ENCODE peak calls at places on chromosomes 5 and 9, in eight cellular contexts. One of them, this sample, is unnamed.
A peak's percentile ranks its signal among the peaks of the same experiment; 100 is the strongest.

GRCh38 chr5:120314201-120314600 is 149.9 kb upstream of the PRR16 start:
- DNase-seq in gastrocnemius medialis: no peak
- DNase-seq in vagina: no peak
- DNase-seq in MM.1S: no peak
- DNase-seq in CD8-positive, alpha-beta T cell: no peak
- DNase-seq in thoracic aorta: no peak
- DNase-seq in upper lobe of right lung: no peak
- DNase-seq in prostate gland: no peak
- DNase-seq in this sample: no peak

GRCh38 chr5:147949711-147950573 is 43.6 kb upstream of the C5orf46 start:
- DNase-seq in gastrocnemius medialis: no peak
- DNase-seq in vagina: no peak
- DNase-seq in MM.1S: peak; percentile 64
- DNase-seq in CD8-positive, alpha-beta T cell: no peak
- DNase-seq in thoracic aorta: no peak
- DNase-seq in upper lobe of right lung: no peak
- DNase-seq in prostate gland: no peak
- DNase-seq in this sample: no peak

GRCh38 chr9:124809211-124809610 is 32.3 kb downstream of the OLFML2A start:
- DNase-seq in gastrocnemius medialis: no peak
- DNase-seq in vagina: no peak
- DNase-seq in MM.1S: no peak
- DNase-seq in CD8-positive, alpha-beta T cell: no peak
- DNase-seq in thoracic aorta: no peak
- DNase-seq in upper lobe of right lung: no peak
- DNase-seq in prostate gland: no peak
- DNase-seq in this sample: no peak

GRCh38 chr5:1509346-1510085 is 14.2 kb downstream of the LPCAT1 start:
- DNase-seq in gastrocnemius medialis: no peak
- DNase-seq in vagina: peak; percentile 37
- DNase-seq in MM.1S: no peak
- DNase-seq in CD8-positive, alpha-beta T cell: no peak
- DNase-seq in thoracic aorta: no peak
- DNase-seq in upper lobe of right lung: peak; percentile 56
- DNase-seq in prostate gland: no peak
- DNase-seq in this sample: no peak

GRCh38 chr5:142360051-142360498 is 35.3 kb upstream of the SPRY4 start:
- DNase-seq in gastrocnemius medialis: no peak
- DNase-seq in vagina: no peak
- DNase-seq in MM.1S: no peak
- DNase-seq in CD8-positive, alpha-beta T cell: no peak
- DNase-seq in thoracic aorta: no peak
- DNase-seq in upper lobe of right lung: no peak
- DNase-seq in prostate gland: no peak
- DNase-seq in this sample: no peak

GRCh38 chr5:164540174-164540573 is 1034.8 kb downstream of the MAT2B start:
- DNase-seq in gastrocnemius medialis: no peak
- DNase-seq in vagina: no peak
- DNase-seq in MM.1S: no peak
- DNase-seq in CD8-positive, alpha-beta T cell: no peak
- DNase-seq in thoracic aorta: no peak
- DNase-seq in upper lobe of right lung: no peak
- DNase-seq in prostate gland: no peak
- DNase-seq in this sample: no peak

GRCh38 chr9:16869961-16870605 is 387 bp downstream of the BNC2 start:
- DNase-seq in gastrocnemius medialis: no peak
- DNase-seq in vagina: no peak
- DNase-seq in MM.1S: no peak
- DNase-seq in CD8-positive, alpha-beta T cell: no peak
- DNase-seq in thoracic aorta: no peak
- DNase-seq in upper lobe of right lung: peak; percentile 51
- DNase-seq in prostate gland: no peak
- DNase-seq in this sample: peak; percentile 17

GRCh38 chr5:154194348-154195329 is 4.1 kb downstream of the GALNT10 start:
- DNase-seq in gastrocnemius medialis: no peak
- DNase-seq in vagina: no peak
- DNase-seq in MM.1S: no peak
- DNase-seq in CD8-positive, alpha-beta T cell: no peak
- DNase-seq in thoracic aorta: no peak
- DNase-seq in upper lobe of right lung: no peak
- DNase-seq in prostate gland: peak; percentile 61
- DNase-seq in this sample: no peak

GRCh38 chr9:581673-582497 is 259.6 kb upstream of the DMRT1 start:
- DNase-seq in gastrocnemius medialis: no peak
- DNase-seq in vagina: no peak
- DNase-seq in MM.1S: no peak
- DNase-seq in CD8-positive, alpha-beta T cell: no peak
- DNase-seq in thoracic aorta: no peak
- DNase-seq in upper lobe of right lung: no peak
- DNase-seq in prostate gland: no peak
- DNase-seq in this sample: no peak

GRCh38 chr9:131892162-131892707 is 152.4 kb upstream of the RAPGEF1 start:
- DNase-seq in gastrocnemius medialis: no peak
- DNase-seq in vagina: no peak
- DNase-seq in MM.1S: no peak
- DNase-seq in CD8-positive, alpha-beta T cell: no peak
- DNase-seq in thoracic aorta: no peak
- DNase-seq in upper lobe of right lung: no peak
- DNase-seq in prostate gland: no peak
- DNase-seq in this sample: no peak

GRCh38 chr5:151454166-151454565 is 6.8 kb downstream of the SLC36A1 start:
- DNase-seq in gastrocnemius medialis: peak; percentile 77
- DNase-seq in vagina: no peak
- DNase-seq in MM.1S: no peak
- DNase-seq in CD8-positive, alpha-beta T cell: no peak
- DNase-seq in thoracic aorta: no peak
- DNase-seq in upper lobe of right lung: no peak
- DNase-seq in prostate gland: peak; percentile 68
- DNase-seq in this sample: peak; percentile 21

GRCh38 chr5:1555011-1555807 is 31.4 kb upstream of the LPCAT1 start:
- DNase-seq in gastrocnemius medialis: no peak
- DNase-seq in vagina: peak; percentile 67
- DNase-seq in MM.1S: no peak
- DNase-seq in CD8-positive, alpha-beta T cell: no peak
- DNase-seq in thoracic aorta: no peak
- DNase-seq in upper lobe of right lung: peak; percentile 92
- DNase-seq in prostate gland: no peak
- DNase-seq in this sample: no peak

GRCh38 chr5:56059854-56060253 is 65.1 kb upstream of the IL6ST start:
- DNase-seq in gastrocnemius medialis: no peak
- DNase-seq in vagina: no peak
- DNase-seq in MM.1S: no peak
- DNase-seq in CD8-positive, alpha-beta T cell: no peak
- DNase-seq in thoracic aorta: no peak
- DNase-seq in upper lobe of right lung: peak; percentile 17
- DNase-seq in prostate gland: no peak
- DNase-seq in this sample: no peak

GRCh38 chr5:113606298-113607134 is 93.0 kb downstream of the YTHDC2 start:
- DNase-seq in gastrocnemius medialis: peak; percentile 6
- DNase-seq in vagina: no peak
- DNase-seq in MM.1S: peak; percentile 63
- DNase-seq in CD8-positive, alpha-beta T cell: peak; percentile 26
- DNase-seq in thoracic aorta: no peak
- DNase-seq in upper lobe of right lung: no peak
- DNase-seq in prostate gland: peak; percentile 33
- DNase-seq in this sample: no peak

DNA sequence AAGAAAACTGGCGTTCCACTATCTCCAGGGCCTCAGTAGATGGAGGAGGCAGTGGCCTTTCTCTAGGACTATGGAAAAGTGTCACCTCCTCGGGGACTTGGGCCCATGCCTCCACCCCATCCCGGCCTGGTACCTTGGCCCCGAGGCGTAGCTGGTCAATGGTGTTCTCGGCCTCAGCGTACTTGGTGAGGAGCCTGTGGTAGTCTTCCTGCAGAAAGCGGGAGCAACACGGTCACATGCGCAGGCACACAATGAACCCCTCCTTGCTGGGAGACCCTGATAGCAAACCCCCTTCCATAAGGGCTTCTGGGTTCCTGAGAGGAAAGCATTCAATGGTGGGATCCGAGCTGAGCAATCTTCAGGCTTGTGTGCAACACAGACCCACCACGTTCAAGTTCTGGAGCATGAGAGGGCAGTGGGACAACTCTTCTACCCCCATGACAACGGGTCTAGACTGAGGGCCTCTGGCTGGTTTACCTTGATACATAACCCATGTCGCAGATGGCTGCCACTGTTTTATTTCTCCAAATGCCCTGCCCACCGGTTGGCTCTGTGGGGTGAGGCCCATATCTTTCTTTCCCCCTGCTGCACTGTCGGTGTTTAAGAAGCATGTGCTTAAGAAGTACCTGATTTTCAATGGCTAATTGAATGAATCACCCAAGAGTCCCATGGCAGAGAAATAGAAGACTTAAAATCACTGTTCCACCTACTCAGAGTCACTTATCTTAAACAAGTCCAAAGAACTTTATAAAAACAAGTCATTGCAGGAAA is 13.6 kb downstream of the AKNA start:
- DNase-seq in gastrocnemius medialis: no peak
- DNase-seq in vagina: no peak
- DNase-seq in MM.1S: no peak
- DNase-seq in CD8-positive, alpha-beta T cell: no peak
- DNase-seq in thoracic aorta: no peak
- DNase-seq in upper lobe of right lung: peak; percentile 46
- DNase-seq in prostate gland: no peak
- DNase-seq in this sample: no peak
- H3K4me3 ChIP-seq in gastrocnemius medialis: no peak overlapping the region
- H3K4me3 ChIP-seq in vagina: no peak overlapping the region
- H3K4me3 ChIP-seq in MM.1S: no peak overlapping the region
- H3K4me3 ChIP-seq in CD8-positive, alpha-beta T cell: no peak overlapping the region
- H3K4me3 ChIP-seq in thoracic aorta: no peak overlapping the region
- H3K4me3 ChIP-seq in upper lobe of right lung: no peak overlapping the region
- H3K4me3 ChIP-seq in prostate gland: no peak overlapping the region
- H3K4me3 ChIP-seq in this sample: no peak overlapping the region

GRCh38 chr9:77601476-77602056 is 46.6 kb downstream of the GNA14 start:
- DNase-seq in gastrocnemius medialis: no peak
- DNase-seq in vagina: no peak
- DNase-seq in MM.1S: no peak
- DNase-seq in CD8-positive, alpha-beta T cell: no peak
- DNase-seq in thoracic aorta: no peak
- DNase-seq in upper lobe of right lung: no peak
- DNase-seq in prostate gland: no peak
- DNase-seq in this sample: no peak

GRCh38 chr9:77604316-77604715 is 43.8 kb downstream of the GNA14 start:
- DNase-seq in gastrocnemius medialis: no peak
- DNase-seq in vagina: no peak
- DNase-seq in MM.1S: no peak
- DNase-seq in CD8-positive, alpha-beta T cell: no peak
- DNase-seq in thoracic aorta: no peak
- DNase-seq in upper lobe of right lung: no peak
- DNase-seq in prostate gland: no peak
- DNase-seq in this sample: no peak

GRCh38 chr9:77602852-77603251 is 45.3 kb downstream of the GNA14 start:
- DNase-seq in gastrocnemius medialis: no peak
- DNase-seq in vagina: no peak
- DNase-seq in MM.1S: no peak
- DNase-seq in CD8-positive, alpha-beta T cell: no peak
- DNase-seq in thoracic aorta: no peak
- DNase-seq in upper lobe of right lung: no peak
- DNase-seq in prostate gland: no peak
- DNase-seq in this sample: no peak

GRCh38 chr9:77606526-77606925 is 41.6 kb downstream of the GNA14 start:
- DNase-seq in gastrocnemius medialis: no peak
- DNase-seq in vagina: no peak
- DNase-seq in MM.1S: no peak
- DNase-seq in CD8-positive, alpha-beta T cell: no peak
- DNase-seq in thoracic aorta: no peak
- DNase-seq in upper lobe of right lung: no peak
- DNase-seq in prostate gland: no peak
- DNase-seq in this sample: no peak

GRCh38 chr9:77605449-77606220 is 42.5 kb downstream of the GNA14 start:
- DNase-seq in gastrocnemius medialis: no peak
- DNase-seq in vagina: no peak
- DNase-seq in MM.1S: no peak
- DNase-seq in CD8-positive, alpha-beta T cell: no peak
- DNase-seq in thoracic aorta: no peak
- DNase-seq in upper lobe of right lung: no peak
- DNase-seq in prostate gland: no peak
- DNase-seq in this sample: no peak
- H3K27ac ChIP-seq in gastrocnemius medialis: peak overlapping the region; percentile 37
- H3K27ac ChIP-seq in vagina: peak overlapping the region; percentile 31
- H3K27ac ChIP-seq in MM.1S: no peak overlapping the region
- H3K27ac ChIP-seq in CD8-positive, alpha-beta T cell: no peak overlapping the region
- H3K27ac ChIP-seq in thoracic aorta: no peak overlapping the region
- H3K27ac ChIP-seq in upper lobe of right lung: peak overlapping the region; percentile 51
- H3K27ac ChIP-seq in prostate gland: peak overlapping the region; percentile 21
- H3K27ac ChIP-seq in this sample: peak overlapping the region; percentile 67

GRCh38 chr5:52915176-52915875 is 73.8 kb upstream of the ITGA2 start:
- DNase-seq in gastrocnemius medialis: no peak
- DNase-seq in vagina: no peak
- DNase-seq in MM.1S: peak; percentile 50
- DNase-seq in CD8-positive, alpha-beta T cell: peak; percentile 45
- DNase-seq in thoracic aorta: no peak
- DNase-seq in upper lobe of right lung: no peak
- DNase-seq in prostate gland: peak; percentile 48
- DNase-seq in this sample: peak; percentile 8
- H3K4me3 ChIP-seq in gastrocnemius medialis: peak overlapping the region; percentile 45
- H3K4me3 ChIP-seq in vagina: peak overlapping the region; percentile 17
- H3K4me3 ChIP-seq in MM.1S: peak overlapping the region; percentile 43
- H3K4me3 ChIP-seq in CD8-positive, alpha-beta T cell: no peak overlapping the region
- H3K4me3 ChIP-seq in thoracic aorta: peak overlapping the region; percentile 64
- H3K4me3 ChIP-seq in upper lobe of right lung: peak overlapping the region; percentile 18
- H3K4me3 ChIP-seq in prostate gland: peak overlapping the region; percentile 2
- H3K4me3 ChIP-seq in this sample: no peak overlapping the region

DNA sequence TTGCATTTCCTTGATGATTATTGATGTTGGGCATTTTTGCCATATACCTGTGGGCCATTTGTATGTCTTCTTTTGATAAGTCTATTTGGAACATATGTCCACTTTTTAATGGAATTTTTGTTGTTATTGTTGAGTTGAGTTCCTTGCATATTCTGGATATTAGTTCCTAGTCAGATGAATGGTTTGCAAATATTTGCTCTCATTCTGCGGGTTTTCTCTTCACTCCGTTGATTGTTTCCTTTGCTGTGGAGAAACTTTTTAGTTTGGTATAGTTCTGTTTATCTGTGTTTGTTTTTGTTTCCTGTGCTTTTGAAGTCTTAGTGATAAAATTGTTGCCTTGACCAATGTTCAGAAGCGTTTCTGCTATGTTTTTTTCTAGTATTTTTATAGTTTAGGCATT is 13.0 kb downstream of the OSMR start:
- DNase-seq in gastrocnemius medialis: no peak
- DNase-seq in vagina: no peak
- DNase-seq in MM.1S: no peak
- DNase-seq in CD8-positive, alpha-beta T cell: no peak
- DNase-seq in thoracic aorta: no peak
- DNase-seq in upper lobe of right lung: no peak
- DNase-seq in prostate gland: no peak
- DNase-seq in this sample: no peak
- H3K27ac ChIP-seq in gastrocnemius medialis: no peak overlapping the region
- H3K27ac ChIP-seq in vagina: no peak overlapping the region
- H3K27ac ChIP-seq in MM.1S: no peak overlapping the region
- H3K27ac ChIP-seq in CD8-positive, alpha-beta T cell: no peak overlapping the region
- H3K27ac ChIP-seq in thoracic aorta: no peak overlapping the region
- H3K27ac ChIP-seq in upper lobe of right lung: no peak overlapping the region
- H3K27ac ChIP-seq in prostate gland: no peak overlapping the region
- H3K27ac ChIP-seq in this sample: no peak overlapping the region

This sample was measured in heart right ventricle.